ENCODE peak calls at places on chromosomes 12 and 14, in eight cellular contexts. S is mammary epithelial cell, W is sigmoid colon, U is HCT116, O is cardiac fibroblast, L is AG10803, B is tibial nerve, M is mesothelial cell of epicardium. J is an unnamed sample.

GRCh38 chr12:7935773-7936581 is at the start of gene SLC2A3:
- DNase-seq in U (no peak), O (peak), B (peak), S (peak), M (no peak), W (peak), L (peak), J (peak)

GRCh38 chr14:71411766-71412165 is 504.5 kb downstream of the PCNX1 start:
- DNase-seq in S (no peak), L (peak), W (no peak), M (no peak), B (no peak), U (no peak), O (no peak), J (no peak)

GRCh38 chr14:41607966-41608663 is 1.4 kb downstream of the LRFN5 start:
- DNase-seq in L (no peak), W (peak), O (no peak), S (no peak), M (peak), B (no peak), U (no peak), J (peak)

GRCh38 chr12:100427078-100427477 is 46.6 kb upstream of the NR1H4 start:
- DNase-seq in S (peak), U (peak), O (peak), W (no peak), L (peak), M (no peak), B (no peak), J (no peak)

GRCh38 chr12:107360033-107360432 is 266.7 kb upstream of the CRY1 start:
- DNase-seq in S (no peak), L (no peak), M (no peak), W (no peak), B (no peak), O (no peak), U (no peak), J (no peak)

GRCh38 chr12:75650100-75650499 is 138.7 kb upstream of the KRR1 start:
- DNase-seq in S (no peak), L (no peak), B (no peak), O (no peak), W (no peak), U (no peak), M (no peak), J (no peak)

GRCh38 chr14:66120402-66120801 is 365.8 kb upstream of the CCDC196 start:
- DNase-seq in L (no peak), U (no peak), S (no peak), M (no peak), O (no peak), B (no peak), W (no peak), J (no peak)

GRCh38 chr12:3199551-3200031 is 122.4 kb downstream of the TSPAN9 start:
- DNase-seq in W (no peak), B (no peak), S (no peak), M (peak), U (no peak), L (no peak), O (peak), J (no peak)

GRCh38 chr12:49904601-49905000 is 901 bp upstream of the FAIM2 start:
- DNase-seq in B (no peak), U (no peak), W (peak), S (no peak), M (no peak), L (no peak), O (no peak), J (no peak)

GRCh38 chr12:65372574-65372973 is 94.1 kb downstream of the MSRB3 start:
- DNase-seq in W (no peak), L (no peak), B (no peak), O (no peak), U (no peak), M (no peak), S (no peak), J (no peak)

GRCh38 chr12:66624806-66625205 is 54.1 kb downstream of the GRIP1 start:
- DNase-seq in W (no peak), M (no peak), O (no peak), S (no peak), B (no peak), U (no peak), L (no peak), J (peak)

GRCh38 chr14:20440882-20441281 is 4.9 kb upstream of the KLHL33 start:
- DNase-seq in B (no peak), W (no peak), L (no peak), S (no peak), O (no peak), M (no peak), U (no peak), J (peak)

GRCh38 chr14:50001146-50001998 is 108.5 kb downstream of the ARF6 start:
- DNase-seq in S (peak), M (peak), O (peak), B (peak), L (peak), W (no peak), U (peak), J (peak)

GRCh38 chr14:104893435-104894207 is 28.6 kb downstream of the CEP170B start:
- DNase-seq in U (no peak), S (no peak), M (no peak), L (no peak), O (no peak), B (no peak), W (peak), J (no peak)

GRCh38 chr12:12839003-12839395 is 25.9 kb downstream of the DDX47 start:
- DNase-seq in U (no peak), B (no peak), S (no peak), M (no peak), W (no peak), O (no peak), L (no peak), J (no peak)

GRCh38 chr12:101939856-101940265 is 62.5 kb downstream of the DRAM1 start:
- DNase-seq in M (peak), S (peak), W (peak), L (peak), B (peak), U (peak), O (peak), J (no peak)

DNA sequence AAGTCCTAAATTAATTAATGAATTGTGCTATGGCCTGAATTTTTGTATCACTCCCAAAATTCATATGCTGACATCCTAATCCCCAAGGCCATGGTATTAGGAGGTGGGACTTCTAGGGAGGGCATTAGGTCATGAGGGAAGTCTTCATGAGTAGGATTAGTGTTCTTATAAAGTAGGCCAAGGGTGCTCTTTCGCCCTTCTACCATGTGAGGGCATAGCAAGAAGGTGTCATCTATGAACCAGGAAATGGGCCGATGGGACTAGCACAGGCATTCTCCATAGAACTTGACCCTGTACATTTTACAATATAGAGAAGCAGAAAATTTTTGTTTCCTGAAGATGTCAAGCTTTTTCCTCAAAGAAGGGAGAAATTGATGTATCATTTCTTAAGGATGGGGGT is 12.5 kb downstream of the SYT10 start:
- DNase-seq in L (no peak), U (no peak), B (no peak), M (no peak), W (no peak), S (peak), O (no peak), J (no peak)
- TF ChIP-seq CTCF in L (no peak), U (no peak), B (no peak), M (no peak), W (no peak), S (peak), O (peak), J (no peak)

GRCh38 chr14:26163761-26164160 is 434.1 kb downstream of the NOVA1 start:
- DNase-seq in S (no peak), M (no peak), W (no peak), L (peak), U (no peak), O (peak), B (no peak), J (no peak)
- TF ChIP-seq CTCF in S (peak), M (no peak), W (no peak), L (peak), U (no peak), O (peak), B (peak), J (peak)

GRCh38 chr12:116406529-116406928 is 129.0 kb upstream of the MED13L start:
- DNase-seq in U (peak), S (peak), B (peak), O (peak), W (peak), L (peak), M (no peak), J (no peak)
- TF ChIP-seq CTCF in U (peak), S (peak), B (no peak), O (peak), W (no peak), L (peak), M (no peak), J (no peak)

GRCh38 chr12:54678131-54678530 is 30.0 kb upstream of the DCD start:
- DNase-seq in B (no peak), S (no peak), M (no peak), W (no peak), O (no peak), L (no peak), U (no peak), J (no peak)

GRCh38 chr12:54682674-54683073 is 34.5 kb upstream of the DCD start:
- DNase-seq in L (no peak), B (no peak), W (no peak), U (no peak), S (no peak), M (no peak), O (no peak), J (no peak)

GRCh38 chr12:54683388-54683787 is 35.2 kb upstream of the DCD start:
- DNase-seq in L (no peak), B (no peak), O (no peak), M (no peak), U (no peak), S (no peak), W (no peak), J (no peak)

GRCh38 chr12:54684636-54685630 is 36.8 kb upstream of the DCD start:
- DNase-seq in W (no peak), S (no peak), L (no peak), U (no peak), B (no peak), O (no peak), M (no peak), J (no peak)

DNA sequence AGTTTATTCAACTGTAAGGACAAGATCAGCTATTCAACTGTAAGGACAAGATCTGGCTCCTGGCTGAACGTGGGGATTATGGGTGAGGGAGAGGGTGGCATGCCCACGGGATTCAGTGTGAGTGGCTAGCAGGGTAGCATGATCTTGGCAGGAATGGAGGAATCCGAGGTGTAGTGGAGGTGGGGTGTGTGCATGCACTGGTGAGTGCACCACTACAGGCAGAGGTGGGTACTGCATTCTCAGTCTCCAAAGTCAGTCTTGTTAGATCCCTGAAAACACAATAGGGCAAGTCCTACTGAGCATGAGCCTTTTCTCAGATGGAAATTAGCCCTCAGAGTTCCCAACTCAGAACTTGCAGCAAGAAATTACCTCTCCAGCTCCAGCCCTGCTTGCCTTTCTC is 32.2 kb upstream of the DCD start:
- DNase-seq in U (peak), L (no peak), W (no peak), M (no peak), B (no peak), O (no peak), S (peak), J (peak)
- TF ChIP-seq CTCF in U (peak), L (peak), W (no peak), M (peak), B (no peak), O (peak), S (peak), J (peak)

J was measured in GM13977.